ENCODE peak calls at places on chromosomes 2 and 18, in five cellular contexts. U, M, H, F and N are unnamed samples.

GRCh38 chr2:78757191-78757590 is 268.3 kb upstream of the REG3G start:
- DNase-seq in U (no peak), M (no peak), H (no peak), F (no peak), N (no peak)

GRCh38 chr18:65607161-65607560 is 143.7 kb upstream of the CDH7 start:
- DNase-seq in U (no peak), M (no peak), H (no peak), F (no peak), N (no peak)

GRCh38 chr2:77666251-77666980 is 144.2 kb upstream of the LRRTM4 start:
- DNase-seq in U (no peak), M (no peak), H (peak), F (no peak), N (no peak)

GRCh38 chr2:210399440-210400041 is 77.0 kb downstream of the LANCL1 start:
- DNase-seq in U (peak), M (no peak), H (peak), F (no peak), N (peak)

GRCh38 chr18:70433001-70433400 is 144.2 kb downstream of the SOCS6 start:
- DNase-seq in U (no peak), M (no peak), H (peak), F (no peak), N (no peak)

GRCh38 chr18:79506191-79507075 is 110.7 kb downstream of the NFATC1 start:
- DNase-seq in U (no peak), M (no peak), H (no peak), F (no peak), N (no peak)

GRCh38 chr18:31232779-31233424 is 70.2 kb upstream of the DSC1 start:
- DNase-seq in U (no peak), M (peak), H (peak), F (no peak), N (no peak)

GRCh38 chr2:8546319-8547283 is 135.3 kb upstream of the ID2 start:
- DNase-seq in U (no peak), M (no peak), H (no peak), F (no peak), N (no peak)

GRCh38 chr2:9303528-9304225 is 97.1 kb downstream of the ASAP2 start:
- DNase-seq in U (no peak), M (no peak), H (no peak), F (no peak), N (no peak)

GRCh38 chr2:70325875-70326274 is 24.0 kb upstream of the FAM136A start:
- DNase-seq in U (no peak), M (no peak), H (no peak), F (no peak), N (no peak)

GRCh38 chr2:70321377-70321776 is 19.5 kb upstream of the FAM136A start:
- DNase-seq in U (no peak), M (no peak), H (no peak), F (no peak), N (no peak)

GRCh38 chr2:70322518-70322917 is 20.7 kb upstream of the FAM136A start:
- DNase-seq in U (no peak), M (no peak), H (no peak), F (no peak), N (no peak)
- TF ChIP-seq JUND in U (no peak), M (no peak), H (no peak), F (no peak), N (no peak)

GRCh38 chr2:163652741-163653140 is 83.1 kb downstream of the FIGN start:
- DNase-seq in U (no peak), M (no peak), H (no peak), F (no peak), N (no peak)
- TF ChIP-seq JUND in U (no peak), M (no peak), H (no peak), F (no peak), N (no peak)

DNA sequence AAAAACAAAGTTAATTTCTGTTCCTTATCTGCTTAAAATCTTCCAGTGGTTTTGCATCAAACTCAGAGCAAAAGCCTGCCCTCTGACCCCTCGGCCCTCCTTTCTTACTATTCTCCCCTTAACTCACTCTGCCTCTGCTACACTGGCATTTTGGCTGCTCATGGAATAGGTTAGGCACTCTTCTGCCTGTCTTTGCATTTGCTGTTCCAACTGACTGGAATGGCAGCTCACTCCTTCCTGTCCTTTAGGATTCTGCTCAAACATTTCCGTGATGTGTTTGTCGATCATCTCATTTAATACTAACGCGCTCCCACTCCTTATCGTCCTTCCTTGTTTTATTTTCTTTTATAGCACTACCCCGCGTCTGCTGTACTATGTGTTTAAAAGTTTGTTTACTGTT is 815 bp downstream of the CEBPZ start:
- DNase-seq in U (no peak), M (peak), H (peak), F (peak), N (no peak)
- TF ChIP-seq JUND in U (no peak), M (no peak), H (no peak), F (no peak), N (no peak)

GRCh38 chr2:60553992-60554648 is 666 bp upstream of the BCL11A start:
- DNase-seq in U (no peak), M (peak), H (no peak), F (peak), N (peak)
- TF ChIP-seq JUND in U (no peak), M (no peak), H (no peak), F (no peak), N (no peak)

GRCh38 chr2:86239745-86240144 is 40.5 kb downstream of the MRPL35 start:
- DNase-seq in U (no peak), M (no peak), H (no peak), F (no peak), N (no peak)
- TF ChIP-seq JUND in U (no peak), M (no peak), H (no peak), F (no peak), N (no peak)